ENCODE peak calls at places on chromosomes 6 and 20, in eight cellular contexts. One of them, this sample, is unnamed.

GRCh38 chr20:13061381-13061780 is 52.6 kb downstream of the SPTLC3 start:
- DNase-seq in astrocyte of the hippocampus: no peak
- DNase-seq in A172: no peak
- DNase-seq in ascending aorta: no peak
- DNase-seq in head of caudate nucleus: no peak
- DNase-seq in stimulated activated naive CD8-positive, alpha-beta T cell treated with anti-CD3 and anti-CD28 coated beads, Interleukin-15, Interleukin-2, amounts not matched to agents 100 U/mL and 50 U/mL, for 24 hours: no peak
- DNase-seq in NCI-H1105 treated with DMSO at 0.1 percent for 48 hours: peak
- DNase-seq in ACHN: no peak
- DNase-seq in this sample: no peak

GRCh38 chr6:113684382-113684901 is 172.7 kb upstream of the MARCKS start:
- DNase-seq in ascending aorta: no peak
- DNase-seq in astrocyte of the hippocampus: no peak
- DNase-seq in ACHN: no peak
- DNase-seq in stimulated activated naive CD8-positive, alpha-beta T cell treated with anti-CD3 and anti-CD28 coated beads, Interleukin-15, Interleukin-2, amounts not matched to agents 100 U/mL and 50 U/mL, for 24 hours: no peak
- DNase-seq in A172: no peak
- DNase-seq in NCI-H1105 treated with DMSO at 0.1 percent for 48 hours: no peak
- DNase-seq in head of caudate nucleus: no peak
- DNase-seq in this sample: no peak

GRCh38 chr6:14530385-14530784 is 412.8 kb downstream of the CD83 start:
- DNase-seq in ascending aorta: no peak
- DNase-seq in astrocyte of the hippocampus: no peak
- DNase-seq in A172: no peak
- DNase-seq in ACHN: no peak
- DNase-seq in NCI-H1105 treated with DMSO at 0.1 percent for 48 hours: no peak
- DNase-seq in stimulated activated naive CD8-positive, alpha-beta T cell treated with anti-CD3 and anti-CD28 coated beads, Interleukin-15, Interleukin-2, amounts not matched to agents 100 U/mL and 50 U/mL, for 24 hours: no peak
- DNase-seq in head of caudate nucleus: no peak
- DNase-seq in this sample: no peak

GRCh38 chr6:54920628-54921027 is 74.1 kb downstream of the FAM83B start:
- DNase-seq in head of caudate nucleus: no peak
- DNase-seq in astrocyte of the hippocampus: no peak
- DNase-seq in A172: no peak
- DNase-seq in ACHN: no peak
- DNase-seq in ascending aorta: no peak
- DNase-seq in NCI-H1105 treated with DMSO at 0.1 percent for 48 hours: no peak
- DNase-seq in stimulated activated naive CD8-positive, alpha-beta T cell treated with anti-CD3 and anti-CD28 coated beads, Interleukin-15, Interleukin-2, amounts not matched to agents 100 U/mL and 50 U/mL, for 24 hours: no peak
- DNase-seq in this sample: no peak

GRCh38 chr6:166625356-166625755 is 1.7 kb downstream of the RPS6KA2 start:
- DNase-seq in ACHN: no peak
- DNase-seq in astrocyte of the hippocampus: peak
- DNase-seq in NCI-H1105 treated with DMSO at 0.1 percent for 48 hours: no peak
- DNase-seq in stimulated activated naive CD8-positive, alpha-beta T cell treated with anti-CD3 and anti-CD28 coated beads, Interleukin-15, Interleukin-2, amounts not matched to agents 100 U/mL and 50 U/mL, for 24 hours: no peak
- DNase-seq in A172: peak
- DNase-seq in head of caudate nucleus: no peak
- DNase-seq in ascending aorta: no peak
- DNase-seq in this sample: no peak

GRCh38 chr20:10758446-10758845 is 84.6 kb upstream of the JAG1 start:
- DNase-seq in astrocyte of the hippocampus: no peak
- DNase-seq in head of caudate nucleus: no peak
- DNase-seq in stimulated activated naive CD8-positive, alpha-beta T cell treated with anti-CD3 and anti-CD28 coated beads, Interleukin-15, Interleukin-2, amounts not matched to agents 100 U/mL and 50 U/mL, for 24 hours: no peak
- DNase-seq in ACHN: no peak
- DNase-seq in ascending aorta: no peak
- DNase-seq in A172: peak
- DNase-seq in NCI-H1105 treated with DMSO at 0.1 percent for 48 hours: no peak
- DNase-seq in this sample: no peak

GRCh38 chr20:59850018-59850641 is 83.3 kb downstream of the SYCP2 start:
- DNase-seq in A172: peak
- DNase-seq in head of caudate nucleus: no peak
- DNase-seq in astrocyte of the hippocampus: peak
- DNase-seq in ACHN: peak
- DNase-seq in ascending aorta: no peak
- DNase-seq in stimulated activated naive CD8-positive, alpha-beta T cell treated with anti-CD3 and anti-CD28 coated beads, Interleukin-15, Interleukin-2, amounts not matched to agents 100 U/mL and 50 U/mL, for 24 hours: no peak
- DNase-seq in NCI-H1105 treated with DMSO at 0.1 percent for 48 hours: peak
- DNase-seq in this sample: no peak

GRCh38 chr20:4795394-4795793 is 73.7 kb downstream of the PRND start:
- DNase-seq in stimulated activated naive CD8-positive, alpha-beta T cell treated with anti-CD3 and anti-CD28 coated beads, Interleukin-15, Interleukin-2, amounts not matched to agents 100 U/mL and 50 U/mL, for 24 hours: peak
- DNase-seq in ascending aorta: no peak
- DNase-seq in astrocyte of the hippocampus: peak
- DNase-seq in head of caudate nucleus: no peak
- DNase-seq in ACHN: peak
- DNase-seq in A172: peak
- DNase-seq in NCI-H1105 treated with DMSO at 0.1 percent for 48 hours: no peak
- DNase-seq in this sample: no peak

GRCh38 chr6:134607411-134607810 is 289.5 kb upstream of the SGK1 start:
- DNase-seq in ascending aorta: no peak
- DNase-seq in stimulated activated naive CD8-positive, alpha-beta T cell treated with anti-CD3 and anti-CD28 coated beads, Interleukin-15, Interleukin-2, amounts not matched to agents 100 U/mL and 50 U/mL, for 24 hours: no peak
- DNase-seq in head of caudate nucleus: no peak
- DNase-seq in A172: no peak
- DNase-seq in ACHN: no peak
- DNase-seq in NCI-H1105 treated with DMSO at 0.1 percent for 48 hours: no peak
- DNase-seq in astrocyte of the hippocampus: no peak
- DNase-seq in this sample: no peak

GRCh38 chr6:37483917-37484785 is 15.5 kb downstream of the CCDC167 start:
- DNase-seq in NCI-H1105 treated with DMSO at 0.1 percent for 48 hours: peak
- DNase-seq in ACHN: peak
- DNase-seq in head of caudate nucleus: peak
- DNase-seq in A172: peak
- DNase-seq in stimulated activated naive CD8-positive, alpha-beta T cell treated with anti-CD3 and anti-CD28 coated beads, Interleukin-15, Interleukin-2, amounts not matched to agents 100 U/mL and 50 U/mL, for 24 hours: peak
- DNase-seq in ascending aorta: no peak
- DNase-seq in astrocyte of the hippocampus: peak
- DNase-seq in this sample: peak

GRCh38 chr6:24228681-24229255 is 102.8 kb downstream of the NRSN1 start:
- DNase-seq in head of caudate nucleus: no peak
- DNase-seq in stimulated activated naive CD8-positive, alpha-beta T cell treated with anti-CD3 and anti-CD28 coated beads, Interleukin-15, Interleukin-2, amounts not matched to agents 100 U/mL and 50 U/mL, for 24 hours: peak
- DNase-seq in astrocyte of the hippocampus: no peak
- DNase-seq in ascending aorta: no peak
- DNase-seq in A172: peak
- DNase-seq in NCI-H1105 treated with DMSO at 0.1 percent for 48 hours: no peak
- DNase-seq in ACHN: peak
- DNase-seq in this sample: no peak

GRCh38 chr6:21005816-21006553 is 471.7 kb downstream of the CDKAL1 start:
- DNase-seq in astrocyte of the hippocampus: peak
- DNase-seq in head of caudate nucleus: no peak
- DNase-seq in A172: peak
- DNase-seq in ACHN: peak
- DNase-seq in stimulated activated naive CD8-positive, alpha-beta T cell treated with anti-CD3 and anti-CD28 coated beads, Interleukin-15, Interleukin-2, amounts not matched to agents 100 U/mL and 50 U/mL, for 24 hours: no peak
- DNase-seq in NCI-H1105 treated with DMSO at 0.1 percent for 48 hours: no peak
- DNase-seq in ascending aorta: no peak
- DNase-seq in this sample: peak

GRCh38 chr20:52313335-52313963 is 121.9 kb upstream of the ZFP64 start:
- DNase-seq in ascending aorta: no peak
- DNase-seq in astrocyte of the hippocampus: peak
- DNase-seq in stimulated activated naive CD8-positive, alpha-beta T cell treated with anti-CD3 and anti-CD28 coated beads, Interleukin-15, Interleukin-2, amounts not matched to agents 100 U/mL and 50 U/mL, for 24 hours: no peak
- DNase-seq in NCI-H1105 treated with DMSO at 0.1 percent for 48 hours: peak
- DNase-seq in head of caudate nucleus: peak
- DNase-seq in ACHN: peak
- DNase-seq in A172: peak
- DNase-seq in this sample: no peak

GRCh38 chr20:41185013-41185757 is 47.8 kb downstream of the PLCG1 start:
- DNase-seq in ACHN: no peak
- DNase-seq in ascending aorta: no peak
- DNase-seq in stimulated activated naive CD8-positive, alpha-beta T cell treated with anti-CD3 and anti-CD28 coated beads, Interleukin-15, Interleukin-2, amounts not matched to agents 100 U/mL and 50 U/mL, for 24 hours: no peak
- DNase-seq in NCI-H1105 treated with DMSO at 0.1 percent for 48 hours: no peak
- DNase-seq in astrocyte of the hippocampus: no peak
- DNase-seq in A172: no peak
- DNase-seq in head of caudate nucleus: peak
- DNase-seq in this sample: no peak

GRCh38 chr6:133544419-133544818 is 303.3 kb downstream of the EYA4 start:
- DNase-seq in ACHN: no peak
- DNase-seq in head of caudate nucleus: no peak
- DNase-seq in A172: no peak
- DNase-seq in NCI-H1105 treated with DMSO at 0.1 percent for 48 hours: peak
- DNase-seq in ascending aorta: no peak
- DNase-seq in astrocyte of the hippocampus: no peak
- DNase-seq in stimulated activated naive CD8-positive, alpha-beta T cell treated with anti-CD3 and anti-CD28 coated beads, Interleukin-15, Interleukin-2, amounts not matched to agents 100 U/mL and 50 U/mL, for 24 hours: no peak
- DNase-seq in this sample: no peak